ENCODE peak calls at places on chromosomes 13 and 19, in five cellular contexts. H is right lobe of liver, T is stomach, P is neural progenitor cell, R is A549. E is an unnamed sample.

GRCh38 chr19:10565028-10565566 is 713 bp downstream of the KRI1 start:
- DNase-seq in H (no peak), T (peak), P (peak), R (peak), E (peak)

GRCh38 chr19:41175825-41176734 is 16.9 kb upstream of the CYP2S1 start:
- DNase-seq in H (no peak), T (peak), P (peak), R (peak), E (no peak)

GRCh38 chr13:35988648-35989081 is 142.5 kb downstream of the DCLK1 start:
- DNase-seq in H (no peak), T (no peak), P (no peak), R (no peak), E (no peak)

GRCh38 chr19:19053508-19054314 is 10.1 kb upstream of the SLC25A42 start:
- DNase-seq in H (peak), T (peak), P (peak), R (peak), E (peak)

GRCh38 chr19:39768811-39769210 is 9.8 kb upstream of the LEUTX start:
- DNase-seq in H (no peak), T (no peak), P (peak), R (no peak), E (no peak)

GRCh38 chr13:75514080-75515040 is 23.3 kb downstream of the COMMD6 start:
- DNase-seq in H (no peak), T (no peak), P (no peak), R (no peak), E (no peak)

GRCh38 chr19:48329167-48329891 is 4.0 kb downstream of the EMP3 start:
- DNase-seq in H (no peak), T (no peak), P (no peak), R (no peak), E (no peak)

GRCh38 chr13:37488682-37489081 is 109.9 kb downstream of the POSTN start:
- DNase-seq in H (no peak), T (no peak), P (no peak), R (no peak), E (no peak)

GRCh38 chr13:43054803-43055802 is 31.7 kb downstream of the DNAJC15 start:
- DNase-seq in H (no peak), T (no peak), P (peak), R (no peak), E (no peak)

GRCh38 chr19:42216653-42217521 is 590 bp downstream of the DEDD2 start:
- DNase-seq in H (peak), T (peak), P (peak), R (peak), E (peak)

GRCh38 chr13:22047785-22048104 is 376.9 kb downstream of the FGF9 start:
- DNase-seq in H (no peak), T (no peak), P (no peak), R (no peak), E (no peak)

GRCh38 chr19:31140717-31141116 is 208.5 kb downstream of the TSHZ3 start:
- DNase-seq in H (no peak), T (no peak), P (no peak), R (no peak), E (no peak)

GRCh38 chr19:34555447-34555846 is 73.9 kb downstream of the WTIP start:
- DNase-seq in H (no peak), T (no peak), P (peak), R (peak), E (no peak)

GRCh38 chr19:10836478-10837325 is 690 bp upstream of the TMED1 start:
- DNase-seq in H (peak), T (peak), P (no peak), R (peak), E (peak)

GRCh38 chr19:41353466-41354342 is at the start of gene TGFB1:
- DNase-seq in H (peak), T (peak), P (peak), R (peak), E (peak)

GRCh38 chr19:6564393-6564792 is 26.6 kb downstream of the CD70 start:
- DNase-seq in H (no peak), T (no peak), P (peak), R (no peak), E (no peak)

GRCh38 chr13:45809810-45810394 is 41.7 kb downstream of the SIAH3 start:
- DNase-seq in H (no peak), T (no peak), P (no peak), R (no peak), E (no peak)

GRCh38 chr13:44715287-44716224 is 139.4 kb upstream of the TSC22D1 start:
- DNase-seq in H (no peak), T (no peak), P (no peak), R (no peak), E (no peak)

GRCh38 chr19:23460656-23461055 is 65.4 kb upstream of the ZNF91 start:
- DNase-seq in H (no peak), T (no peak), P (no peak), R (no peak), E (no peak)

GRCh38 chr13:85528578-85529215 is 270.5 kb downstream of the SLITRK6 start:
- DNase-seq in H (no peak), T (no peak), P (no peak), R (no peak), E (no peak)

GRCh38 chr19:31979362-31979761 is 366.0 kb upstream of the ZNF507 start:
- DNase-seq in H (no peak), T (no peak), P (no peak), R (no peak), E (no peak)

DNA sequence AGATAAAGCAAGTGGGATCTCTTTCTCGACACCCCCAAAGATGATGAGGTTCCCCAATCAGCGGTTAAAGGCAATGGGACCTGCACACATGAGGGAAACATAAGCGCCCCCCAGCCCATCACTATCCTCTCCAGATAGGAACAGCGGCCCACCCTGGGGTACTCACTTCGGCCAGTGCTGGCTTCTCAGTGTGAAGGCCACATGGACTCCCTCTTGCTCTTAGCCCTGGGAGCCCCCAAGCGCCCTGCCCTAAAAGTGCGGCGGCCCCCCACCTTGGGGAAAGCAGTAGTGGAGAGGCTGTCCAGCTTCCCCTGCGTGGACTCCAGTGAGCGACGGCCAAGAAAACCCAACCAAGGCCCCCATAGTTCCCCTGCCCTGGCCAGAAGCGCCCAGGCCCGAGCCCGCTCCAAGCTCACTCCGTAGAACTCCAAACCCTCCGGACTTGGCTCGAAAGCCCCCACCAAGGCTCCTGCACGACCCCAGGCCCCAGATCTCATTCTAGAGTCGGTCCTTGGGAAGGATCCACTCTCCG is 1.0 kb downstream of the CACNA1A start:
- DNase-seq in H (no peak), T (no peak), P (no peak), R (no peak), E (no peak)
- H3K4me3 ChIP-seq in H (no peak), T (no peak), P (peak), R (no peak), E (no peak)

GRCh38 chr19:4373601-4374441 is 26.5 kb downstream of the SH3GL1 start:
- DNase-seq in H (peak), T (no peak), P (no peak), R (no peak), E (no peak)
- H3K27ac ChIP-seq in H (peak), T (peak), P (no peak), R (peak), E (peak)

GRCh38 chr13:38685974-38686571 is 804 bp upstream of the FREM2 start:
- DNase-seq in H (peak), T (no peak), P (peak), R (no peak), E (no peak)
- TF ChIP-seq CTCF in H (peak), T (no peak), P (peak), R (no peak), E (peak)

GRCh38 chr19:37979547-37980082 is 72.6 kb downstream of the SIPA1L3 start:
- DNase-seq in H (no peak), T (peak), P (no peak), R (no peak), E (peak)

GRCh38 chr19:37977992-37978391 is 71.0 kb downstream of the SIPA1L3 start:
- DNase-seq in H (no peak), T (no peak), P (peak), R (no peak), E (peak)

GRCh38 chr19:37982655-37983054 is 75.6 kb downstream of the SIPA1L3 start:
- DNase-seq in H (no peak), T (no peak), P (no peak), R (no peak), E (no peak)

GRCh38 chr19:37981785-37982475 is 74.9 kb downstream of the SIPA1L3 start:
- DNase-seq in H (no peak), T (peak), P (no peak), R (no peak), E (no peak)

DNA sequence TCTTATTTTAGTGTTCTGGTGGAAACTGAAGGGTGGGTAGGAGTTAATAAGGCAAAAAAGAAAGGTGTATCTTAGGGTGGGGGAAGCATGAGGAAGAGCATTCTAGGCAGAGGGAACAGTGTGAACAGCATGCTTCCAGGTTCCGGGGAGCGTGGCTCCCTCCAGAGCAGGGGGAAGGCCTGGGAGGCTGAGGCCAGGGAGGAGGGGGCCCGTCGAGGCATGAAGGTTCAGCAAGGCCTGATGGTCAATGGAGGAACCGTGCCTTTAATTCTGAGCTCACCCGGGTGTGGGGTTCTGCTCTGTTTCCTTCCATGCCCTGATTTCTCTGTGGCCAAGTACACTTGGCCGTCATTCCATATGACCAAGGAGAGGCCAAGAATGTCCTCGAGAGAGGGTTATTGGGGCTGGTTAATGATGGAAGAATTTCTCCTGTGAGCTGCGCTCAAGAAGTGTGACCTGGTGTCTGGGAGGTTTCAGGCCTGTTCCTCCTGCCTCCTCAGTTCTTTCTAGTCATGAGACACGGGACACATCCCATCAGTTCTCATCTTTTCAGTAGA is 73.5 kb downstream of the SIPA1L3 start:
- DNase-seq in H (no peak), T (no peak), P (no peak), R (no peak), E (peak)
- H3K4me3 ChIP-seq in H (no peak), T (no peak), P (no peak), R (no peak), E (no peak)

DNA sequence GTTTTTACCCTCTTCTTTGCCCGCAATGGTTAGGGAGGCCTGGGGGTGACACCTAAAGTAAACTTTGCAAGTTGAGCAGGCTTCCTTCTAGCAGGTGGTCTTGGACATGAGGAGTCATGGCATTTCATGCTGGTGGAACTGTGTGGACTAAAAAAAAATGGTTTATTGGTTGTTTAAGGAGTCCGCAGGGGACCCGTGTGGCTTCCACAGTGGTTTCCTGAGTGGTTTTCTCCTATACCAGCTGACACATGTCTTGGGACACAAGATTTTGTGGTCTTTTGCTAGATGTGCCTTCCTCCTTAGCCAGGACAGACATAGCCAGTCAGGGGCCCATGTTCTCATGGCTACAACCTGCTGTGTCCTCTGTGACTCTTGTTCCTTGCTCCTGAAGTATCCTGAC is 1.5 kb downstream of the ZNF543 start:
- DNase-seq in H (no peak), T (no peak), P (no peak), R (no peak), E (no peak)
- H3K27ac ChIP-seq in H (no peak), T (no peak), P (no peak), R (no peak), E (no peak)

GRCh38 chr19:53704011-53704410 is 72.2 kb downstream of the DPRX start:
- DNase-seq in H (no peak), T (no peak), P (no peak), R (no peak), E (no peak)

GRCh38 chr19:53703361-53703760 is 71.6 kb downstream of the DPRX start:
- DNase-seq in H (no peak), T (no peak), P (no peak), R (no peak), E (no peak)

GRCh38 chr19:53707278-53707677 is 75.5 kb downstream of the DPRX start:
- DNase-seq in H (no peak), T (no peak), P (no peak), R (no peak), E (no peak)
- TF ChIP-seq CTCF in H (no peak), T (no peak), P (peak), R (no peak), E (no peak)

DNA sequence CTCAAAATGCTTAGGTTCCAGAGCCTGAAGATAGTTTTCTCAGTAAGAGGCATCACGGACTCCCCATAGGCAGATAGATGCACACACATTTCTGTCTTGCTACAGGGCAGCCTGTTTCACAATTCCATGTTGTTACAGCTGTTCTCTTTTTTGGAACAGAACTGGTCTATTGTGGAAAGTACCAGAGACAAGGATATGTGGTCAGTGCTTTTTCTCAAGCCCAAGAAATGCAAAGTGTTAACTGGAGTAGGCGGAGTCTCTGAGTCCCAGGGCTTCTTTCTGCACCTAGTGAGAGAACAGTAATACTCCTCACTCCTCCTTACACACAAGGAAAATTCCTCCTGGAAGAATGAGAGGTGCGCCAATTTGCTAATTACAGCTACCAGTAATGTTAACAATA is 141.6 kb upstream of the ARGLU1 start:
- DNase-seq in H (no peak), T (no peak), P (no peak), R (no peak), E (no peak)
- H3K4me3 ChIP-seq in H (no peak), T (no peak), P (no peak), R (no peak), E (no peak)

GRCh38 chr13:96093296-96094006 is 3.5 kb downstream of the HS6ST3 start:
- DNase-seq in H (no peak), T (no peak), P (no peak), R (no peak), E (no peak)
- H3K27ac ChIP-seq in H (no peak), T (no peak), P (no peak), R (no peak), E (no peak)

DNA sequence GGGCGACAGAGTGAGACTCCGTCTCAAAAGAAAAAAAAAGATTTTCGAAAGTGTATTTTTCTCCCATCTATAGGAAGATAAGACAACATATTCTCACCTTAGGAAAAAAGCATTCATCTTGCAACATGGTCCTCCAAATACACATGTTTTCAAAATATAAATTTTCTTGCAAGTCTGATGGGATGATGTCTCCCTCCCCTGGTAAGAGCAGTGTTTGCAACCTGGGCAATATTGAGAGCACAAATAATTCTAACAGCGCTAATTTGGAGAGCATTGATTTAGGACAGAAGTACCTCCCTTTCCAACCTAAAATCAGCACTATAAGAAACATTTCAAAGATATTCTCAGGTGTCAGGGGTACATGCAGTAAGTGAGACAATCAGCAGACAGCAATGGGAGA is 61.0 kb upstream of the SHISA2 start:
- DNase-seq in H (no peak), T (no peak), P (peak), R (no peak), E (no peak)
- TF ChIP-seq CTCF in H (no peak), T (no peak), P (peak), R (no peak), E (no peak)

GRCh38 chr19:2701361-2702169 is 929 bp downstream of the GNG7 start:
- DNase-seq in H (no peak), T (no peak), P (no peak), R (no peak), E (no peak)

GRCh38 chr19:2703077-2703437 is 563 bp upstream of the GNG7 start:
- DNase-seq in H (no peak), T (no peak), P (no peak), R (no peak), E (no peak)

GRCh38 chr19:2702170-2703076 is at the start of gene GNG7:
- DNase-seq in H (peak), T (peak), P (peak), R (peak), E (peak)

GRCh38 chr19:2699413-2700142 is 2.9 kb downstream of the GNG7 start:
- DNase-seq in H (no peak), T (no peak), P (no peak), R (no peak), E (no peak)

DNA sequence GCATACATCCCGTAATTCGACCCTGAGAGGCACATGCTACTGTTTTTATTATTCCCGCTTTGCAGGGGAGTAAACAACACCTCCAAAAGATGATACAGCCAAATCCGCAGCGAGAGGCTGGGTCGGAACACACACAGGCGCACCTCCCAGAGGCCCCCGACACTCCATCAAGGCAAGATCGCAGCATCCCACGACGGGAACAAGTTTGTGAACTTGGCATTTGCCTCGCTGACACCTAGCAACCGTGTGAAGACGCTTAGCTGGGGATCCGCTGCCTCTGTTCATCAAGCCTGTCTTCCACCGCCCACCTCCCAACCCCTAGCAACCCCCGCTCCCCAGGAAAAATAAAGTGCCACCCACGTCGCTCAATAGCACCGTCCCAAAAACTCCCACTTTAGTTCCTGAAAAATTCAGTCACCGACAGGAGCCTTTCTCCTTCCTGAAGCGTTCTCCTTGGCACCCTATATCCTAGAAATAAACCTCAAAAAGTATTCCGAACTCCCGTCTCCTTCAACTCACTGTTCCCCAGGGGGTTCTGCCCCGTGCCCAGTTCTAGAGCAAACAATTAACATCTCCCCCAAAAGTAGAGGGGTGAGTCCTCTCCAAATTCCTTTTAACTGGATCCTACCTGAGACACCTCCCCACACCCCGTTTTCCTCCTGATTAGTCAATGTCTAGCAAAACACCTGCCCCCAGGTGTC is 1.7 kb downstream of the GNG7 start:
- DNase-seq in H (no peak), T (no peak), P (no peak), R (no peak), E (no peak)
- H3K4me3 ChIP-seq in H (no peak), T (no peak), P (peak), R (no peak), E (no peak)